ENCODE peak calls at places on chromosomes 16 and 17, in seven cellular contexts. H is activated naive CD4-positive, alpha-beta T cell treated with anti-CD3 and anti-CD28 coated beads, Interleukin-2, amount 50 U/mL, for 72 hours; Y is gastroesophageal sphincter; A is activated CD8-positive, alpha-beta memory T cell treated with anti-CD3 and anti-CD28 coated beads, Interleukin-2, amount 10 ng/mL, durations not matched to agents 7 days and 5 days; B is central memory CD8-positive, alpha-beta T cell; W is GM12878; X is T-cell. N is an unnamed sample.

GRCh38 chr16:84397090-84397489 is 28.8 kb downstream of the ATP2C2 start:
- ATAC-seq in W (no peak), Y (no peak), A (no peak), H (no peak), X (no peak), B (no peak), N (peak)

GRCh38 chr17:59561042-59561441 is 4.4 kb upstream of the DHX40 start:
- ATAC-seq in W (peak), H (no peak), Y (no peak), A (peak), X (no peak), B (no peak), N (no peak)

GRCh38 chr16:10895053-10895946 is 18.3 kb downstream of the CIITA start:
- ATAC-seq in X (no peak), H (no peak), W (no peak), Y (no peak), A (no peak), B (no peak), N (peak)

GRCh38 chr17:63946440-63947363 is 14.6 kb upstream of the CD79B start:
- ATAC-seq in A (peak), X (peak), B (peak), Y (peak), W (peak), H (peak), N (peak)

GRCh38 chr17:67004191-67004590 is 39.7 kb downstream of the CACNG4 start:
- ATAC-seq in Y (no peak), W (no peak), A (no peak), B (no peak), H (no peak), X (no peak), N (no peak)

GRCh38 chr16:12625068-12625467 is 178.6 kb downstream of the CPPED1 start:
- ATAC-seq in B (no peak), A (no peak), W (peak), Y (no peak), X (no peak), H (peak), N (no peak)

GRCh38 chr16:56279132-56279531 is 87.8 kb downstream of the GNAO1 start:
- ATAC-seq in H (peak), A (peak), B (peak), Y (no peak), W (peak), X (peak), N (no peak)

GRCh38 chr17:41571561-41572434 is at the start of gene KRT9:
- ATAC-seq in Y (no peak), W (no peak), A (no peak), B (no peak), X (no peak), H (no peak), N (no peak)

GRCh38 chr17:82838386-82839063 is 1.3 kb downstream of the ZNF750 start:
- ATAC-seq in X (no peak), B (no peak), Y (no peak), A (no peak), H (no peak), W (no peak), N (peak)

GRCh38 chr16:58024673-58025350 is 742 bp upstream of the MMP15 start:
- ATAC-seq in A (peak), B (no peak), H (peak), Y (no peak), X (peak), W (peak), N (peak)

GRCh38 chr16:27890866-27891265 is 172.6 kb downstream of the GSG1L start:
- ATAC-seq in X (no peak), B (no peak), A (no peak), Y (no peak), W (no peak), H (no peak), N (no peak)

GRCh38 chr16:81513204-81514040 is 68.8 kb downstream of the CMIP start:
- ATAC-seq in W (peak), Y (peak), X (no peak), A (no peak), B (no peak), H (no peak), N (no peak)

GRCh38 chr17:41308251-41308917 is 725 bp downstream of the KRTAP16-1 start:
- ATAC-seq in Y (peak), A (peak), W (peak), B (peak), X (peak), H (peak), N (peak)

GRCh38 chr17:45190503-45191282 is 29.0 kb downstream of the HEXIM2 start:
- ATAC-seq in X (no peak), W (peak), Y (no peak), H (no peak), B (no peak), A (no peak), N (no peak)

GRCh38 chr16:1766701-1767100 is 4.6 kb downstream of the NME3 start:
- ATAC-seq in B (no peak), X (no peak), Y (no peak), W (no peak), H (no peak), A (no peak), N (no peak)

GRCh38 chr16:50741225-50741807 is 570 bp upstream of the CYLD start:
- ATAC-seq in B (peak), W (peak), H (no peak), A (no peak), Y (no peak), X (no peak), N (no peak)

GRCh38 chr17:74730491-74731346 is 6.3 kb upstream of the RAB37 start:
- ATAC-seq in B (peak), X (peak), Y (no peak), A (peak), H (peak), W (peak), N (peak)